ENCODE peak calls at places on chromosomes 3 and 15, in six cellular contexts. One of them, this sample, is unnamed.

GRCh38 chr3:4322635-4323034 is 19.5 kb downstream of the SETMAR start:
- DNase-seq in right lobe of liver: no peak
- DNase-seq in GM23248: peak
- DNase-seq in tibial artery: no peak
- DNase-seq in hepatocyte: peak
- DNase-seq in CD8-positive, alpha-beta memory T cell: no peak
- DNase-seq in this sample: no peak

GRCh38 chr15:55231455-55231854 is 34.7 kb upstream of the RSL24D1 start:
- DNase-seq in GM23248: no peak
- DNase-seq in hepatocyte: no peak
- DNase-seq in CD8-positive, alpha-beta memory T cell: no peak
- DNase-seq in right lobe of liver: no peak
- DNase-seq in tibial artery: no peak
- DNase-seq in this sample: no peak

GRCh38 chr15:95132774-95133173 is 901.4 kb downstream of the MCTP2 start:
- DNase-seq in CD8-positive, alpha-beta memory T cell: no peak
- DNase-seq in GM23248: peak
- DNase-seq in tibial artery: no peak
- DNase-seq in hepatocyte: no peak
- DNase-seq in right lobe of liver: no peak
- DNase-seq in this sample: no peak

GRCh38 chr15:51281368-51281967 is 56.9 kb downstream of the CYP19A1 start:
- DNase-seq in tibial artery: peak
- DNase-seq in GM23248: peak
- DNase-seq in hepatocyte: peak
- DNase-seq in right lobe of liver: peak
- DNase-seq in CD8-positive, alpha-beta memory T cell: no peak
- DNase-seq in this sample: peak

GRCh38 chr3:191269289-191270085 is 59.7 kb upstream of the CCDC50 start:
- DNase-seq in right lobe of liver: no peak
- DNase-seq in hepatocyte: no peak
- DNase-seq in GM23248: no peak
- DNase-seq in CD8-positive, alpha-beta memory T cell: no peak
- DNase-seq in tibial artery: no peak
- DNase-seq in this sample: no peak

GRCh38 chr15:75749820-75750219 is 37.2 kb upstream of the CSPG4 start:
- DNase-seq in right lobe of liver: no peak
- DNase-seq in GM23248: no peak
- DNase-seq in CD8-positive, alpha-beta memory T cell: no peak
- DNase-seq in tibial artery: no peak
- DNase-seq in hepatocyte: no peak
- DNase-seq in this sample: no peak

GRCh38 chr3:53823026-53823955 is 22.9 kb downstream of the CHDH start:
- DNase-seq in tibial artery: no peak
- DNase-seq in hepatocyte: no peak
- DNase-seq in GM23248: no peak
- DNase-seq in right lobe of liver: peak
- DNase-seq in CD8-positive, alpha-beta memory T cell: no peak
- DNase-seq in this sample: peak

GRCh38 chr3:83011471-83011870 is 1250.0 kb upstream of the GBE1 start:
- DNase-seq in tibial artery: no peak
- DNase-seq in hepatocyte: no peak
- DNase-seq in GM23248: no peak
- DNase-seq in right lobe of liver: no peak
- DNase-seq in CD8-positive, alpha-beta memory T cell: no peak
- DNase-seq in this sample: no peak

GRCh38 chr15:38201714-38202113 is 50.9 kb upstream of the SPRED1 start:
- DNase-seq in GM23248: no peak
- DNase-seq in CD8-positive, alpha-beta memory T cell: no peak
- DNase-seq in tibial artery: no peak
- DNase-seq in right lobe of liver: no peak
- DNase-seq in hepatocyte: no peak
- DNase-seq in this sample: no peak

GRCh38 chr3:50299929-50300680 is 900 bp upstream of the HYAL3 start:
- DNase-seq in CD8-positive, alpha-beta memory T cell: no peak
- DNase-seq in right lobe of liver: peak
- DNase-seq in GM23248: peak
- DNase-seq in hepatocyte: no peak
- DNase-seq in tibial artery: no peak
- DNase-seq in this sample: peak

GRCh38 chr3:126961191-126961790 is 21.6 kb upstream of the PLXNA1 start:
- DNase-seq in tibial artery: peak
- DNase-seq in hepatocyte: no peak
- DNase-seq in CD8-positive, alpha-beta memory T cell: no peak
- DNase-seq in right lobe of liver: peak
- DNase-seq in GM23248: peak
- DNase-seq in this sample: no peak

GRCh38 chr3:187673012-187673411 is 2.8 kb upstream of the SST start:
- DNase-seq in CD8-positive, alpha-beta memory T cell: no peak
- DNase-seq in tibial artery: no peak
- DNase-seq in right lobe of liver: no peak
- DNase-seq in hepatocyte: no peak
- DNase-seq in GM23248: peak
- DNase-seq in this sample: no peak

DNA sequence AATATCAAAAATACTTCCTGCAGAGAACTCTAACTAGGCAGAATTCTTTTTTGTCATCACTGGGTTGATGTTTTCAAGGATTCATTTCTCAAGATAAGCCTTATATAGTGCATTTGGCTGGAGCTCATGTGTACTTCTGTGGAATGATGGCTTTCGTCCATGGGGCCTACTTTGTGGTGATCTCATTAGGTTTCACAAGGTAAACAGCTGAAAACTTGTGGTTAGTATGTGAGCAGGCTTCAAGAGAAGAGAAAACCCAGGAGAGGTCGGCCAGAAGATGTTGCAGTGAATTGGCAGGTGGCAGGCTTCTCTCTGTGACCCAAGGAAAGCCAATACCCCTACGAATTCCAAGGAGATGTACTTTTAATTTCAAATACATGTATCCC is 121.4 kb upstream of the PHLDB2 start:
- DNase-seq in hepatocyte: peak
- DNase-seq in tibial artery: peak
- DNase-seq in right lobe of liver: no peak
- DNase-seq in GM23248: peak
- DNase-seq in CD8-positive, alpha-beta memory T cell: no peak
- DNase-seq in this sample: peak
- H3K27ac ChIP-seq in hepatocyte: peak
- H3K27ac ChIP-seq in tibial artery: peak
- H3K27ac ChIP-seq in right lobe of liver: peak
- H3K27ac ChIP-seq in GM23248: peak
- H3K27ac ChIP-seq in CD8-positive, alpha-beta memory T cell: no peak
- H3K27ac ChIP-seq in this sample: peak

GRCh38 chr3:178537123-178537754 is 1.0 kb downstream of the KCNMB2 start:
- DNase-seq in right lobe of liver: no peak
- DNase-seq in CD8-positive, alpha-beta memory T cell: no peak
- DNase-seq in GM23248: no peak
- DNase-seq in hepatocyte: no peak
- DNase-seq in tibial artery: no peak
- DNase-seq in this sample: no peak
- H3K4me3 ChIP-seq in right lobe of liver: no peak
- H3K4me3 ChIP-seq in CD8-positive, alpha-beta memory T cell: no peak
- H3K4me3 ChIP-seq in GM23248: no peak
- H3K4me3 ChIP-seq in hepatocyte: peak
- H3K4me3 ChIP-seq in tibial artery: no peak
- H3K4me3 ChIP-seq in this sample: no peak

DNA sequence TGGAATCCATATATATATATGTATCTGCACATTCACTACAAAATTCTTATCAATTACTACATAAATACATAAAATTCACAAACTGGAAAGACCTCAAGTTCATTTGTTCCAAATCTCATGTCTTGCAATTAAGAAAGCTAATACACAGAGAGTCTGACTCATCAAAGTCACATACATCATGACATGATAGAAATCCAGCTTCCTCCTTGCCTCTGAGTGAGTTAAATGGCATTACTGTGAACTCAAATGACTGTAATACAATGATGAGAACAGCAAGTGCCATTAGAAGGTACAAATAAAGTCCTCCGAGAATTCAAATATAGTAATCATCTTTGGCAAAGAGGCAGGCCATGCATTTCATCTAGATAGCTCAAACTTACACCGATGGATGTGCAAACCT is 55.1 kb upstream of the AGTR1 start:
- DNase-seq in GM23248: peak
- DNase-seq in tibial artery: no peak
- DNase-seq in CD8-positive, alpha-beta memory T cell: no peak
- DNase-seq in right lobe of liver: no peak
- DNase-seq in hepatocyte: no peak
- DNase-seq in this sample: no peak
- H3K27ac ChIP-seq in GM23248: peak
- H3K27ac ChIP-seq in tibial artery: peak
- H3K27ac ChIP-seq in CD8-positive, alpha-beta memory T cell: no peak
- H3K27ac ChIP-seq in right lobe of liver: no peak
- H3K27ac ChIP-seq in hepatocyte: no peak
- H3K27ac ChIP-seq in this sample: no peak

DNA sequence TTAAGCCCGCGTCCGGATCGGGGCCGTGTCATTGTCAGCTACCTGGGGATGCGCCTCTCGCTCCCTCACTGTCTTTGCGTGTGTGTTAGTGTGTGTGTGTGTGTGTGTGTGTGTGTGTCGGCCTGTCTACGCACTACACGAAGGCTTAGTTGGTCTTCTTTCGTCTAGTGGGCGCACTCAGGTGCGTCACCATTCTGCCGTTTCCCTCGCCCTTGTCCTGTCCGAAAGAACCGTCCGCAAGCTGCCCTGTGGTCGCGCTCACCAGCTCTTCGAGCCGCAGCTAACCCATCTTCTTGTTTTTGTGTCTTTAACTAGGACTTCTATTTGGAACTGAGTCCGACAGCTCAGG is 650 bp upstream of the PAQR9 start:
- DNase-seq in hepatocyte: peak
- DNase-seq in GM23248: peak
- DNase-seq in right lobe of liver: peak
- DNase-seq in tibial artery: no peak
- DNase-seq in CD8-positive, alpha-beta memory T cell: no peak
- DNase-seq in this sample: no peak
- H3K4me3 ChIP-seq in hepatocyte: peak
- H3K4me3 ChIP-seq in GM23248: peak
- H3K4me3 ChIP-seq in right lobe of liver: peak
- H3K4me3 ChIP-seq in tibial artery: peak
- H3K4me3 ChIP-seq in CD8-positive, alpha-beta memory T cell: no peak
- H3K4me3 ChIP-seq in this sample: peak

This sample was measured in pancreas.